ENCODE peak calls at places on chromosomes 4 and X, in ten cellular contexts. U is activated CD4-positive, alpha-beta T cell treated with anti-CD3 and anti-CD28 coated beads, Interleukin-2, amount 10 ng/mL, durations not matched to agents 7 days and 5 days; L is SJSA1; T is KBM-7; D is COR-L47; O is activated CD4-positive, CD25-positive, alpha-beta regulatory T cell treated with anti-CD3 and anti-CD28 coated beads, Interleukin-2, amount 50 U/mL, for 72 hours; M is activated B cell treated with CpG ODN at 0.5 μM for 24 hours; X is PC-9; Z is neural progenitor cell; I is left ventricle myocardium superior. S is an unnamed sample.

GRCh38 chr4:79650794-79651431 is 242.9 kb upstream of the GK2 start:
- DNase-seq in U (no peak), L (peak), T (no peak), D (no peak), O (no peak), M (no peak), X (no peak), Z (no peak), I (no peak), S (no peak)

GRCh38 chrX:144840616-144841015 is 406.7 kb upstream of the SPANXN1 start:
- DNase-seq in U (no peak), L (no peak), T (no peak), D (no peak), O (no peak), M (no peak), X (peak), Z (no peak), I (no peak), S (no peak)

GRCh38 chr4:20418865-20419451 is 167.3 kb downstream of the SLIT2 start:
- DNase-seq in U (peak), L (peak), T (peak), D (peak), O (no peak), M (no peak), X (peak), Z (peak), I (no peak), S (no peak)

GRCh38 chr4:15521442-15522039 is 51.9 kb downstream of the CC2D2A start:
- DNase-seq in U (no peak), L (no peak), T (no peak), D (no peak), O (no peak), M (no peak), X (no peak), Z (no peak), I (no peak), S (no peak)

GRCh38 chrX:154374361-154375155 is at the start of gene FLNA:
- DNase-seq in U (peak), L (peak), T (peak), D (no peak), O (peak), M (peak), X (peak), Z (peak), I (peak), S (no peak)

GRCh38 chr4:82957045-82957444 is 53.6 kb downstream of the LIN54 start:
- DNase-seq in U (no peak), L (no peak), T (peak), D (no peak), O (no peak), M (no peak), X (no peak), Z (no peak), I (no peak), S (no peak)

GRCh38 chr4:138401330-138401729 is 159.2 kb upstream of the SLC7A11 start:
- DNase-seq in U (no peak), L (no peak), T (no peak), D (peak), O (no peak), M (no peak), X (no peak), Z (no peak), I (peak), S (no peak)

GRCh38 chrX:13826770-13827169 is 9.9 kb upstream of the GPM6B start:
- DNase-seq in U (no peak), L (no peak), T (no peak), D (no peak), O (no peak), M (no peak), X (no peak), Z (no peak), I (no peak), S (no peak)

GRCh38 chr4:37991623-37992410 is 31.6 kb downstream of the PTTG2 start:
- DNase-seq in U (no peak), L (no peak), T (no peak), D (no peak), O (no peak), M (no peak), X (no peak), Z (no peak), I (no peak), S (no peak)

GRCh38 chr4:13543091-13543581 is 1.2 kb downstream of the NKX3-2 start:
- DNase-seq in U (no peak), L (no peak), T (no peak), D (no peak), O (no peak), M (peak), X (no peak), Z (no peak), I (no peak), S (no peak)

GRCh38 chr4:183838987-183839712 is 66.0 kb upstream of the STOX2 start:
- DNase-seq in U (no peak), L (no peak), T (peak), D (no peak), O (no peak), M (no peak), X (no peak), Z (peak), I (no peak), S (no peak)

GRCh38 chr4:113586072-113586471 is 175.5 kb downstream of the CAMK2D start:
- DNase-seq in U (no peak), L (no peak), T (no peak), D (no peak), O (no peak), M (no peak), X (no peak), Z (no peak), I (no peak), S (no peak)

GRCh38 chr4:82360298-82361177 is 13.3 kb downstream of the HNRNPD start:
- DNase-seq in U (no peak), L (peak), T (peak), D (peak), O (no peak), M (no peak), X (no peak), Z (peak), I (no peak), S (no peak)

GRCh38 chr4:184320630-184321029 is 103.0 kb upstream of the ENPP6 start:
- DNase-seq in U (no peak), L (no peak), T (no peak), D (no peak), O (no peak), M (no peak), X (no peak), Z (no peak), I (no peak), S (no peak)

GRCh38 chr4:150569384-150569987 is 12.5 kb upstream of the MAB21L2 start:
- DNase-seq in U (no peak), L (no peak), T (no peak), D (no peak), O (no peak), M (no peak), X (no peak), Z (no peak), I (no peak), S (no peak)

GRCh38 chr4:71994559-71994958 is 37.2 kb upstream of the NPFFR2 start:
- DNase-seq in U (no peak), L (no peak), T (no peak), D (no peak), O (no peak), M (no peak), X (no peak), Z (no peak), I (no peak), S (no peak)

GRCh38 chrX:29662101-29662500 is 553.3 kb upstream of the MAGEB2 start:
- DNase-seq in U (no peak), L (peak), T (no peak), D (no peak), O (no peak), M (no peak), X (peak), Z (no peak), I (no peak), S (no peak)

GRCh38 chr4:176002007-176002623 is 63.5 kb upstream of the WDR17 start:
- DNase-seq in U (peak), L (no peak), T (peak), D (peak), O (no peak), M (peak), X (peak), Z (peak), I (no peak), S (no peak)

GRCh38 chrX:7233632-7234406 is 85.9 kb upstream of the PUDP start:
- DNase-seq in U (no peak), L (no peak), T (no peak), D (no peak), O (no peak), M (no peak), X (no peak), Z (no peak), I (no peak), S (no peak)

GRCh38 chr4:2825184-2825506 is 18.5 kb upstream of the ADD1 start:
- DNase-seq in U (no peak), L (no peak), T (no peak), D (no peak), O (no peak), M (no peak), X (no peak), Z (no peak), I (no peak), S (no peak)

GRCh38 chr4:174429701-174430100 is 92.6 kb downstream of the HPGD start:
- DNase-seq in U (no peak), L (no peak), T (no peak), D (no peak), O (no peak), M (no peak), X (no peak), Z (no peak), I (no peak), S (no peak)

GRCh38 chr4:120005091-120005490 is 61.6 kb downstream of the MAD2L1 start:
- DNase-seq in U (no peak), L (no peak), T (no peak), D (no peak), O (no peak), M (no peak), X (no peak), Z (no peak), I (no peak), S (no peak)

GRCh38 chr4:174260099-174260498 is 23.4 kb downstream of the FBXO8 start:
- DNase-seq in U (no peak), L (no peak), T (no peak), D (no peak), O (no peak), M (no peak), X (no peak), Z (no peak), I (no peak), S (no peak)

GRCh38 chr4:47913858-47914218 is 545 bp downstream of the NFXL1 start:
- DNase-seq in U (peak), L (no peak), T (no peak), D (peak), O (peak), M (peak), X (no peak), Z (peak), I (peak), S (no peak)

GRCh38 chr4:155403886-155404285 is 27.1 kb upstream of the MAP9 start:
- DNase-seq in U (no peak), L (no peak), T (peak), D (peak), O (no peak), M (no peak), X (no peak), Z (peak), I (no peak), S (no peak)

GRCh38 chr4:163350672-163351071 is 7.0 kb downstream of the NPY5R start:
- DNase-seq in U (no peak), L (no peak), T (no peak), D (no peak), O (no peak), M (no peak), X (no peak), Z (no peak), I (no peak), S (no peak)

GRCh38 chr4:8599657-8600056 is 7.1 kb downstream of the CPZ start:
- DNase-seq in U (no peak), L (peak), T (peak), D (no peak), O (no peak), M (no peak), X (peak), Z (no peak), I (no peak), S (no peak)

GRCh38 chr4:183256756-183257385 is 63.2 kb downstream of the CLDN22 start:
- DNase-seq in U (peak), L (peak), T (peak), D (peak), O (peak), M (no peak), X (peak), Z (peak), I (peak), S (peak)

GRCh38 chr4:103207673-103208072 is 9.5 kb upstream of the CENPE start:
- DNase-seq in U (no peak), L (no peak), T (no peak), D (peak), O (no peak), M (no peak), X (peak), Z (peak), I (no peak), S (no peak)

GRCh38 chr4:11589676-11590075 is 161.0 kb upstream of the HS3ST1 start:
- DNase-seq in U (no peak), L (no peak), T (no peak), D (no peak), O (no peak), M (no peak), X (peak), Z (no peak), I (no peak), S (no peak)

GRCh38 chr4:3873446-3874415 is 107.5 kb downstream of the ADRA2C start:
- DNase-seq in U (no peak), L (no peak), T (no peak), D (no peak), O (no peak), M (no peak), X (no peak), Z (peak), I (no peak), S (no peak)

GRCh38 chr4:2448589-2448988 is 20.3 kb upstream of the RNF4 start:
- DNase-seq in U (no peak), L (no peak), T (no peak), D (no peak), O (no peak), M (no peak), X (no peak), Z (no peak), I (no peak), S (no peak)

GRCh38 chrX:41087219-41087618 is 2.0 kb downstream of the USP9X start:
- DNase-seq in U (no peak), L (no peak), T (peak), D (no peak), O (no peak), M (no peak), X (no peak), Z (no peak), I (no peak), S (no peak)

GRCh38 chrX:113059714-113060113 is 219.1 kb upstream of the AMOT start:
- DNase-seq in U (no peak), L (no peak), T (no peak), D (no peak), O (no peak), M (no peak), X (no peak), Z (no peak), I (peak), S (no peak)

GRCh38 chr4:77185681-77186080 is 28.7 kb downstream of the CCNG2 start:
- DNase-seq in U (no peak), L (no peak), T (no peak), D (no peak), O (no peak), M (no peak), X (no peak), Z (no peak), I (no peak), S (no peak)

GRCh38 chr4:87270144-87270543 is 49.7 kb upstream of the KLHL8 start:
- DNase-seq in U (no peak), L (no peak), T (peak), D (peak), O (no peak), M (no peak), X (peak), Z (peak), I (no peak), S (no peak)

GRCh38 chr4:113674251-113674650 is 87.3 kb downstream of the CAMK2D start:
- DNase-seq in U (no peak), L (no peak), T (no peak), D (no peak), O (no peak), M (no peak), X (no peak), Z (no peak), I (no peak), S (no peak)

GRCh38 chr4:149409186-149410056 is 406.2 kb downstream of the IQCM start:
- DNase-seq in U (no peak), L (peak), T (no peak), D (peak), O (no peak), M (no peak), X (peak), Z (no peak), I (peak), S (no peak)

GRCh38 chr4:82745173-82745842 is 53.3 kb downstream of the SCD5 start:
- DNase-seq in U (no peak), L (peak), T (no peak), D (no peak), O (no peak), M (no peak), X (peak), Z (peak), I (no peak), S (no peak)

S was measured in GM18507.